ENCODE peak calls at places on chromosomes 5 and 9, in seven cellular contexts. W is HCT116, M is spleen, T is GM23338, X is sigmoid colon, B is transverse colon, A is SK-N-SH. V is an unnamed sample. For H3K27me3, the result is how much of the 10 kb centered on the place peaks cover.

GRCh38 chr5:172533058-172533398 is 78.7 kb upstream of the SH3PXD2B start:
- DNase-seq in W (no peak), M (peak), T (no peak), X (peak), B (peak), A (no peak), V (no peak)

GRCh38 chr5:133655966-133656365 is 43.6 kb upstream of the FSTL4 start:
- DNase-seq in W (no peak), M (no peak), T (no peak), X (no peak), B (no peak), A (no peak), V (no peak)

GRCh38 chr9:228929-229695 is 14.4 kb downstream of the DOCK8 start:
- DNase-seq in W (no peak), M (no peak), T (no peak), X (no peak), B (no peak), A (no peak), V (no peak)

GRCh38 chr5:157143127-157143959 is 678 bp upstream of the MED7 start:
- DNase-seq in W (no peak), M (peak), T (peak), X (peak), B (peak), A (peak), V (peak)

GRCh38 chr5:130836729-130837660 is 328.1 kb downstream of the HINT1 start:
- DNase-seq in W (no peak), M (no peak), T (no peak), X (no peak), B (no peak), A (no peak), V (no peak)

GRCh38 chr9:134546746-134547145 is 94.9 kb upstream of the COL5A1 start:
- DNase-seq in W (no peak), M (peak), T (no peak), X (peak), B (no peak), A (no peak), V (no peak)

GRCh38 chr5:40666657-40667056 is 13.1 kb upstream of the PTGER4 start:
- DNase-seq in W (no peak), M (no peak), T (no peak), X (no peak), B (no peak), A (no peak), V (no peak)

GRCh38 chr9:89969881-89970639 is 365.2 kb downstream of the GADD45G start:
- DNase-seq in W (no peak), M (no peak), T (no peak), X (no peak), B (peak), A (no peak), V (no peak)

GRCh38 chr5:963673-964531 is 44.7 kb upstream of the NKD2 start:
- DNase-seq in W (no peak), M (peak), T (no peak), X (no peak), B (no peak), A (peak), V (no peak)

GRCh38 chr5:67120032-67120431 is 76.6 kb downstream of the CD180 start:
- DNase-seq in W (no peak), M (no peak), T (no peak), X (no peak), B (no peak), A (no peak), V (no peak)

GRCh38 chr5:170357853-170358497 is 31.2 kb downstream of the KCNMB1 start:
- DNase-seq in W (no peak), M (peak), T (no peak), X (peak), B (peak), A (no peak), V (no peak)

GRCh38 chr9:129427113-129427512 is 193.8 kb downstream of the C9orf50 start:
- DNase-seq in W (no peak), M (no peak), T (no peak), X (no peak), B (no peak), A (no peak), V (no peak)

GRCh38 chr9:105328872-105329728 is 84.6 kb downstream of the SLC44A1 start:
- DNase-seq in W (no peak), M (no peak), T (no peak), X (no peak), B (no peak), A (no peak), V (no peak)

GRCh38 chr5:113217619-113218184 is 217.1 kb downstream of the TSSK1B start:
- DNase-seq in W (no peak), M (no peak), T (no peak), X (no peak), B (no peak), A (no peak), V (no peak)

GRCh38 chr9:19149230-19149629 is 21.9 kb upstream of the PLIN2 start:
- DNase-seq in W (no peak), M (no peak), T (no peak), X (no peak), B (no peak), A (no peak), V (no peak)

GRCh38 chr9:93252781-93253530 is 69.0 kb downstream of the WNK2 start:
- DNase-seq in W (no peak), M (peak), T (no peak), X (peak), B (peak), A (no peak), V (no peak)

GRCh38 chr9:90343360-90343759 is 299.3 kb downstream of the DIRAS2 start:
- DNase-seq in W (no peak), M (no peak), T (peak), X (no peak), B (no peak), A (no peak), V (no peak)

GRCh38 chr5:37738057-37738691 is 101.7 kb downstream of the GDNF start:
- DNase-seq in W (peak), M (no peak), T (no peak), X (no peak), B (no peak), A (no peak), V (no peak)

GRCh38 chr5:96745844-96746531 is 61.8 kb downstream of the ERAP1 start:
- DNase-seq in W (no peak), M (no peak), T (no peak), X (no peak), B (no peak), A (no peak), V (no peak)

GRCh38 chr5:68012429-68012828 is 203.1 kb upstream of the PIK3R1 start:
- DNase-seq in W (no peak), M (no peak), T (no peak), X (no peak), B (no peak), A (no peak), V (no peak)

GRCh38 chr9:72256912-72257311 is 107.7 kb downstream of the GDA start:
- DNase-seq in W (no peak), M (no peak), T (no peak), X (no peak), B (no peak), A (no peak), V (no peak)

GRCh38 chr5:111598996-111599395 is 86.7 kb upstream of the STARD4 start:
- DNase-seq in W (no peak), M (no peak), T (no peak), X (no peak), B (no peak), A (no peak), V (no peak)
- H3K27me3 ChIP-seq in W (under half), M (under half), T (under half), X (under half), B (under half), A (under half), V (under half)

GRCh38 chr5:76818844-76819831 is at the start of gene F2RL1:
- DNase-seq in W (peak), M (peak), T (peak), X (no peak), B (peak), A (peak), V (peak)
- TF ChIP-seq POLR2AphosphoS5 in W (peak), M (peak), T (peak), X (no peak), B (peak), A (no peak), V (peak)

GRCh38 chr5:53424691-53425597 is 55.5 kb upstream of the FST start:
- DNase-seq in W (no peak), M (no peak), T (peak), X (no peak), B (no peak), A (no peak), V (no peak)
- H3K27ac ChIP-seq in W (no peak), M (no peak), T (no peak), X (no peak), B (no peak), A (no peak), V (no peak)

DNA sequence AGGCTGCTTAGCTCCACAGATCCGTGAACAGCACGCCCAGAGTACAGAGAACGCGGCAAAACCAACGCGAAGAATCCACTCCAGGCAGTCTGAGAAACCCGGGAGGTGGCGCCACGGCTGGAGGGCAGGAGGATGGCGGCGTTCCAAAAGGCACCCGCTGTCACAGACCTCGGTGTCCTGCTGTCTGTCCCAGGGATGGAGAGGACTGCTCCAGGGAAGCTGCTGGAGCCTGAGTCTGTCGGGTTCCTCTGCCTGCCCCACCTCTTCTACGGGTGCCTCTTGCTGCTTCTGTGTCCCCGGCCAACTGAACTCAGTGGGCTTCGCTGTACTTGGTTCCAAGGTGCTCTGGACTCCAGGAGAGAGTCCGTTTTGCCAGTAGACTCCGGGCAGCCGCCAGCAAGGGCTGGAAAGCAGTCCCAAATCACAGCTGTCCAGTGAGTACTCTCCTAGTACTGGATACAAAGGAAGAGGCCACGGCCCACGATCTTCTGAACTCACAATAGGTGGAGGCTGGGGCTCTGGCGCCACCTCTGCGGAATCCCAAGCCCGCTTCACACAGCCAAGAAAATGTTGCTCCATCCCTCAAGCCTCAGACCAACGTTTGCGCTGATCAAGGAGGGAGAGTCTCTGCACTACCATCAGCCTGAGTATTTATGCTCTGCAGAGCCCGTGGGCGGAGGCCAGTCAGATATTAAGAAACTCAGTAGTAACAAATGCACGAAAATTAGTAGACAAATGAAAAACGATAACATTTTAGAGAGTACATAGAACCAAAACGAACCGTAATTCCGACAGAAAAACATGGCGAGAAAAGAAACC is 442 bp downstream of the ANXA2R start:
- DNase-seq in W (peak), M (peak), T (peak), X (peak), B (peak), A (peak), V (peak)
- H3K27me3 ChIP-seq in W (under half), M (under half), T (half or more), X (half or more), B (half or more), A (under half), V (under half)

GRCh38 chr5:180820788-180821321 is 18.2 kb upstream of the MGAT1 start:
- DNase-seq in W (no peak), M (no peak), T (no peak), X (no peak), B (peak), A (no peak), V (no peak)
- TF ChIP-seq POLR2AphosphoS5 in W (no peak), M (no peak), T (no peak), X (peak), B (peak), A (no peak), V (peak)

DNA sequence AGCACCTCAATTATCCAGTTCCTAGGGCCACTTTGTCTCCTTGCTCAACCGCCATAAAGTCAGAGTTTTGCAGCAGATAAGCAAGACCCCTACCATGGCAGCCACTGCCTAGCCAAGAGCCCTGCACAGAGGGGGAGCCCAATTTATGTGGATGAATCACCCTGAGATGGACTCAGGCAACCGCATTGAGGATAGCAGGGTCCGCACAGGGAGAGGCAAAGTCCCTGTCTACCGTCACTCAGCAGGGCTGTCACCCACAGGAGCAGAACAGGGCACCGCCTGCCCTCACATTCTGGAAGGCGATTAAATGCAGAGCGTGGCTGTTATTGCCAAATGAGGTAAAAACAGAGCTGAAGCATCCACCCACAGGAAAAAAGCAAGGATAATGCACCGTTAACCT is 1.7 kb downstream of the FBP2 start:
- DNase-seq in W (no peak), M (no peak), T (no peak), X (no peak), B (no peak), A (peak), V (no peak)
- H3K27ac ChIP-seq in W (no peak), M (no peak), T (no peak), X (no peak), B (no peak), A (no peak), V (no peak)

DNA sequence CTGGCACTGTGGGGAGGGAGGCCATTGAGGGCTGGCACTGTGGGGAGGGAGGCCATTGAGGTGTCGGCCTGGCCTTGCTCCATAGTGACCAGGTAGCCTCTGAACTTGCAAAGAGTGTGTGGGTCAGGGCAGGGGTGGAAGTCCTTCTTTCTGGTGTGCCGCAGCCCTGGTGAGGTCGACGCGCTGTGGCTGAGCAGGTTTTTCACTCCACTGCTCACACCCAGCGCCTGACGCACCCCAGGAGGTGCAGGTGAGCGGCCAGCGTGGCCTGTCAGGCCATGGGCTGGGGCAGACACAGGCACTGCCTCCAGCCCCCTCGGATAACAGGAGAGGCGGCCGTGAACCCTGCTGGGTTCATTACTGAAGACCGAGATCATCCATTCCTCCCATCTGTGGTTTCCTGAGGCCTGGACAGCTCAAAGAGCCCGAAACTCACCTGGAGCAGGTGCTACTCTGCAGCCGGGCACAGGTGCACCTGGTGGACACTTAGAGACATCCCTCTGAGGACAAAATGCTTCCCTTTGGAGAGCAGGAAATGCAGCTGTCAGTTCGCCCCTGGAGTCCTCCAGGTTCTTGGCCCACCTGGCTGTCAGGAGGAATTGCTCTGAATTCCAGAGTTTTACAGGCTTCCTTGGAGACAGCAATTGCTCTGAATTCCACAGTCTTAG is 32.4 kb downstream of the LHX3 start:
- DNase-seq in W (no peak), M (no peak), T (peak), X (no peak), B (no peak), A (no peak), V (no peak)
- H3K27me3 ChIP-seq in W (under half), M (under half), T (under half), X (under half), B (under half), A (under half), V (under half)

V was measured in prostate gland.